ENCODE peak calls at places on chromosomes 6 and 20, in eight cellular contexts. K, U, H, G, S, L, R and E are unnamed samples.

GRCh38 chr20:5557123-5557522 is 193.1 kb upstream of the SHLD1 start:
- DNase-seq in K (peak), U (peak), H (peak), G (peak), S (peak), L (peak), R (peak), E (no peak)

GRCh38 chr6:83071023-83071422 is 3.6 kb downstream of the DOP1A start:
- DNase-seq in K (no peak), U (no peak), H (peak), G (peak), S (no peak), L (no peak), R (no peak), E (no peak)

GRCh38 chr6:91509711-91510110 is 922.8 kb upstream of the MAP3K7 start:
- DNase-seq in K (no peak), U (no peak), H (no peak), G (no peak), S (no peak), L (no peak), R (no peak), E (no peak)

GRCh38 chr6:56540950-56541600 is 101.6 kb downstream of the DST start:
- DNase-seq in K (no peak), U (no peak), H (no peak), G (no peak), S (no peak), L (no peak), R (no peak), E (no peak)

GRCh38 chr6:8057263-8057662 is 6.9 kb downstream of the BLOC1S5 start:
- DNase-seq in K (no peak), U (no peak), H (no peak), G (no peak), S (no peak), L (no peak), R (no peak), E (no peak)

GRCh38 chr6:83429857-83430605 is 820 bp downstream of the ME1 start:
- DNase-seq in K (no peak), U (no peak), H (peak), G (peak), S (no peak), L (peak), R (no peak), E (peak)

GRCh38 chr6:155782320-155782730 is 326.7 kb upstream of the NOX3 start:
- DNase-seq in K (no peak), U (no peak), H (peak), G (no peak), S (no peak), L (peak), R (no peak), E (peak)

GRCh38 chr20:2652724-2653510 is 485 bp downstream of the NOP56 start:
- DNase-seq in K (no peak), U (peak), H (peak), G (peak), S (peak), L (peak), R (peak), E (peak)

GRCh38 chr6:100905067-100905466 is 23.9 kb upstream of the ASCC3 start:
- DNase-seq in K (no peak), U (no peak), H (no peak), G (peak), S (no peak), L (no peak), R (no peak), E (no peak)

GRCh38 chr6:47061631-47062300 is 19.6 kb upstream of the ADGRF1 start:
- DNase-seq in K (no peak), U (no peak), H (no peak), G (no peak), S (no peak), L (peak), R (no peak), E (no peak)

GRCh38 chr6:39733704-39734103 is 8.5 kb upstream of the KIF6 start:
- DNase-seq in K (no peak), U (no peak), H (no peak), G (no peak), S (no peak), L (no peak), R (no peak), E (no peak)

GRCh38 chr20:1177680-1178079 is 7.1 kb downstream of the TMEM74B start:
- DNase-seq in K (peak), U (no peak), H (no peak), G (peak), S (no peak), L (no peak), R (no peak), E (no peak)